ENCODE peak calls at places on chromosomes 7 and 10, in nine cellular contexts. N, G, W, O, F, X, J, L and V are unnamed samples.

GRCh38 chr10:117938104-117938503 is 108.6 kb downstream of the RAB11FIP2 start:
- DNase-seq in N (no peak), G (no peak), W (no peak), O (no peak), F (no peak), X (no peak), J (no peak), L (no peak), V (no peak)

GRCh38 chr7:122155566-122155965 is 11.5 kb upstream of the AASS start:
- DNase-seq in N (no peak), G (no peak), W (no peak), O (no peak), F (no peak), X (no peak), J (no peak), L (no peak), V (no peak)

GRCh38 chr10:60000747-60001146 is 94.4 kb upstream of the CCDC6 start:
- DNase-seq in N (no peak), G (no peak), W (no peak), O (no peak), F (no peak), X (no peak), J (no peak), L (no peak), V (no peak)

GRCh38 chr10:49602380-49603023 is 7.6 kb upstream of the SLC18A3 start:
- DNase-seq in N (no peak), G (no peak), W (no peak), O (no peak), F (no peak), X (no peak), J (no peak), L (no peak), V (no peak)

GRCh38 chr7:104940023-104940710 is 73.8 kb upstream of the KMT2E start:
- DNase-seq in N (no peak), G (no peak), W (no peak), O (no peak), F (no peak), X (no peak), J (no peak), L (no peak), V (no peak)

GRCh38 chr7:69599879-69600764 is 1.8 kb downstream of the AUTS2 start:
- DNase-seq in N (peak; percentile 32), G (no peak), W (no peak), O (no peak), F (peak; percentile 35), X (no peak), J (no peak), L (peak; percentile 23), V (no peak)

GRCh38 chr10:30365278-30365677 is 16.2 kb upstream of the MTPAP start:
- DNase-seq in N (no peak), G (no peak), W (no peak), O (peak; percentile 84), F (no peak), X (no peak), J (no peak), L (no peak), V (no peak)

GRCh38 chr7:148286150-148286549 is 304.4 kb upstream of the C7orf33 start:
- DNase-seq in N (peak; percentile 61), G (no peak), W (no peak), O (no peak), F (peak; percentile 15), X (no peak), J (no peak), L (no peak), V (no peak)

GRCh38 chr7:7103343-7104313 is 78.7 kb upstream of the C1GALT1 start:
- DNase-seq in N (peak; percentile 64), G (no peak), W (peak; percentile 26), O (peak; percentile 43), F (peak; percentile 83), X (no peak), J (peak; percentile 74), L (peak; percentile 87), V (peak; percentile 61)

DNA sequence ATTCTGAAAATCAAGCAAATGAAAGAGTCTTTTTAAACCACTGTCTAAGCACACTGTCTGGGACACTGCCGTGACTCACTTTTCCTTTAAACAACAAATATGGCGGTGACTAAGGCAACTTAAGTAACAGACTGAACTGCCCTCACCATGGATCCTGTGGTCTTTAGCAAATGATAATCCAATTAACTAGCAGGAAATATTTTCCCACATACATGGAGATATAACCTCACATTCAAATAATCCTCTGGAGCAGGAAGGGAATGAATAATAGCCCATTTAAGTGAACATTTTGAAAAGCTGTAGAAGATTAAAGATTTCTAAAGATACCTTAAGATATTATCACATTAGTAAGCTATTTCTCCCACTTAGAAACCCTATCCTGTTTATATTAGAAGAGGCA is 40.3 kb upstream of the LRRC17 start:
- DNase-seq in N (no peak), G (no peak), W (peak; percentile 88), O (no peak), F (peak; percentile 96), X (no peak), J (peak; percentile 98), L (peak; percentile 81), V (peak; percentile 87)
- TF ChIP-seq CTCF in N (no peak), G (no peak), W (no peak), O (no peak), F (no peak), X (no peak), J (no peak), L (no peak), V (no peak)

GRCh38 chr10:930415-931325 is 835 bp downstream of the LARP4B start:
- DNase-seq in N (peak; percentile 80), G (peak; percentile 47), W (no peak), O (peak; percentile 60), F (peak; percentile 30), X (no peak), J (peak; percentile 30), L (peak; percentile 22), V (no peak)
- TF ChIP-seq CTCF in N (no peak), G (no peak), W (no peak), O (no peak), F (no peak), X (no peak), J (no peak), L (no peak), V (no peak)

GRCh38 chr10:44864637-44865288 is 46.4 kb upstream of the TMEM72 start:
- DNase-seq in N (peak; percentile 94), G (peak; percentile 89), W (no peak), O (no peak), F (peak; percentile 70), X (peak; percentile 50), J (peak; percentile 75), L (peak; percentile 75), V (no peak)

GRCh38 chr10:44862006-44862751 is 49.0 kb upstream of the TMEM72 start:
- DNase-seq in N (no peak), G (no peak), W (no peak), O (no peak), F (no peak), X (no peak), J (no peak), L (no peak), V (no peak)

GRCh38 chr10:44862917-44863316 is 48.2 kb upstream of the TMEM72 start:
- DNase-seq in N (no peak), G (no peak), W (no peak), O (no peak), F (no peak), X (no peak), J (no peak), L (no peak), V (no peak)

GRCh38 chr10:44864042-44864436 is 47.1 kb upstream of the TMEM72 start:
- DNase-seq in N (peak; percentile 78), G (peak; percentile 57), W (no peak), O (no peak), F (peak; percentile 25), X (no peak), J (no peak), L (peak; percentile 12), V (no peak)

DNA sequence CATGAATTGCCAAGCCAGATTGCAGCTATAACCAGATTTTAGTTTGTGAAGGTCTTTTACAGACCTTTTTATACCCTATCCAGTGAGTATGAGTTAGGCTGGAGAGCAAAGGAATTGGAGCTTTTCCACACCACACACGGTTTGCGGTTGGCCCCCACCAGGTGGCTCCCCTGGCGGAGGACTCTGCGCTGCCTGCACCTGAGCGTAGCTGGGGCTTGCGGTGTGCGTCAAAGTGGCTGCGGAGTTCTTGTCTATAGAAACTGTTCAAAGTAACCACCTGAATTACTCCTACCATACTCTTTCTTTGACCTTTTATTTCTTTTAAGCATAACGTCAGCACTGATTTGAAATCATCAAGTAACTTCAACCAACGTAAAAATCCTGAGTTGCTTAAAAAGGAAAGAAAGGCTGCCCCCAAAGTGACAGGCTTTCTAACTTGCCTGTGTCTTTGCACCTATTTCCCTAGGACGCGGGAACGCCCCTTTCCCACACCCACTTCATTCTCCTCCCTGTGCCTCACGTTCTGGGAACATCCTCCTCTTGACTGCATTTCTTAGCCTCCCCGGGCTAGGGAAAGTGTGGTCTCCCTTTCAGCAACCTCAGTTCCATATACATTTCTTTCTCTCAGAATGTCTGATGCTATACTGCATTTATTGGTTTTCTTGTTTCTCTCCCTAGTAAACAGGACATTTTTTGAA is 47.6 kb upstream of the TMEM72 start:
- DNase-seq in N (peak; percentile 48), G (no peak), W (no peak), O (no peak), F (peak; percentile 7), X (no peak), J (no peak), L (no peak), V (no peak)
- TF ChIP-seq CTCF in N (peak; percentile 15), G (no peak), W (no peak), O (no peak), F (no peak), X (no peak), J (no peak), L (no peak), V (no peak)

GRCh38 chr7:106640368-106641141 is 20.4 kb downstream of the CCDC71L start:
- DNase-seq in N (no peak), G (no peak), W (no peak), O (no peak), F (peak; percentile 62), X (no peak), J (peak; percentile 81), L (no peak), V (no peak)

GRCh38 chr7:106646256-106646655 is 14.7 kb downstream of the CCDC71L start:
- DNase-seq in N (no peak), G (no peak), W (no peak), O (no peak), F (no peak), X (no peak), J (no peak), L (no peak), V (no peak)

GRCh38 chr7:106639476-106640334 is 21.3 kb downstream of the CCDC71L start:
- DNase-seq in N (no peak), G (no peak), W (no peak), O (no peak), F (no peak), X (no peak), J (no peak), L (no peak), V (no peak)

GRCh38 chr7:106644999-106645398 is 16.0 kb downstream of the CCDC71L start:
- DNase-seq in N (no peak), G (no peak), W (no peak), O (no peak), F (no peak), X (no peak), J (no peak), L (no peak), V (no peak)

DNA sequence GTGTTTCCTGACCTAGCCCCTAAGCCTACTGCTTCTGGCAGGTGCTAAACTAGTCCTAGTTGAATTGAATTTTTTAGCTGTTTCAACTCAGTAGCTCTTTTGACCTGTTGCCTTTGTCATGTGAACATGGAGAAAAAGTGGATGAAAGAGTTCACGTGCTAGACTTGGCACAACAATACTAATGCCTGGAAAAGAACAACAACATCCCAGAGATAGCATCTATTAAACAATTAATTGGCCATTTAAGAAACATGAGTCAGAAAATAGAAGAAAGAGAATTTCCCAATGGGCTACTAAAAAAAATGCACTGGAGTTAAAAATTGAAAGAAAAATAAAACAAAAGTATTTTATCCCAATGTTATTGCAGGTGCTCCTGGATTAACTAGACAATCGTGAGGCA is 17.8 kb downstream of the CCDC71L start:
- DNase-seq in N (no peak), G (no peak), W (no peak), O (no peak), F (no peak), X (no peak), J (no peak), L (no peak), V (no peak)
- TF ChIP-seq CTCF in N (no peak), G (no peak), W (no peak), O (no peak), F (no peak), X (no peak), J (no peak), L (no peak), V (no peak)